ENCODE peak calls at places on chromosomes 5 and 9, in six cellular contexts. Z is brain microvascular endothelial cell, G is heart right ventricle, B is ovary, D is H1, J is BE2C. H is an unnamed sample.

GRCh38 chr5:1504617-1505016 is 19.1 kb downstream of the LPCAT1 start:
- DNase-seq in Z (no peak), G (no peak), B (no peak), D (no peak), J (no peak), H (no peak)

GRCh38 chr5:79935992-79936643 is 54.9 kb downstream of the MTX3 start:
- DNase-seq in Z (no peak), G (no peak), B (peak), D (no peak), J (no peak), H (no peak)

GRCh38 chr5:91311697-91312501 is 71.2 kb downstream of the ARRDC3 start:
- DNase-seq in Z (peak), G (peak), B (peak), D (no peak), J (no peak), H (peak)

GRCh38 chr5:59790399-59791130 is 103.0 kb downstream of the PDE4D start:
- DNase-seq in Z (no peak), G (no peak), B (no peak), D (no peak), J (no peak), H (peak)

GRCh38 chr5:5140051-5141010 is at the start of gene ADAMTS16:
- DNase-seq in Z (no peak), G (no peak), B (peak), D (peak), J (peak), H (no peak)

GRCh38 chr5:54021413-54022155 is 288.8 kb downstream of the ARL15 start:
- DNase-seq in Z (no peak), G (no peak), B (no peak), D (no peak), J (no peak), H (no peak)

GRCh38 chr9:5621327-5621726 is 7.6 kb upstream of the RIC1 start:
- DNase-seq in Z (peak), G (no peak), B (no peak), D (no peak), J (no peak), H (peak)

GRCh38 chr9:121499427-121500164 is at the start of gene GGTA1:
- DNase-seq in Z (peak), G (peak), B (peak), D (peak), J (peak), H (peak)

GRCh38 chr9:125529107-125529506 is 177.9 kb downstream of the MAPKAP1 start:
- DNase-seq in Z (no peak), G (no peak), B (no peak), D (no peak), J (no peak), H (peak)

GRCh38 chr9:137354153-137354844 is 52.2 kb upstream of the NRARP start:
- DNase-seq in Z (no peak), G (no peak), B (no peak), D (no peak), J (no peak), H (no peak)

DNA sequence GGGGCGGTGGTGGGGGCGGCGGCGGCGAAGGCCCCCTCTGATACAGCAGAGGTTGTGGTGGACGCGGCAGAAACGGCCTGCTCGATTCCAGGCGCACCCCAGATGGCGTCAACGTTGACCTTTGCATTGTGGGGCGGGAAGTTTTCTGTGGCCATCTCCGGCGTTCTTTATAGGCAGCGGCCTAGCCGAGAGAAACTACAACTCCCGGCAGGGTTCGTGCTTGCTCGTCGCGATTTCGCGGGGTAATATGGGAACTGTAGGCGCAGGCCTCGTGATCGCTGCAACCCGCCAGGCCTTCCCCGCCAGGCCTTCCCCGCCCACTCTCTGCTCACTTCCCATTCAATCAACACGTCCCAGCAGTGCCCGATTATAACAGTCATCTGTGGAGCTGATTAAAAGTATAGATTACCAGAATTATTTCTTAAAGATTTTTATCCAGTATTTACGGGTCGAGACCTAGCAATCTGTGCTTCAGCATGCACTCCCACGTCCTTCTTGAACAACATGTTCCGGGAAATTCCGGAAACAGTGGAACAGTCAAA is at the start of gene BOD1:
- DNase-seq in Z (peak), G (peak), B (peak), D (peak), J (peak), H (peak)
- H3K4me3 ChIP-seq in Z (peak), G (peak), B (peak), D (peak), J (peak), H (peak)

GRCh38 chr5:177495243-177496060 is 2.0 kb downstream of the PDLIM7 start:
- DNase-seq in Z (peak), G (peak), B (peak), D (peak), J (peak), H (peak)
- H3K4me3 ChIP-seq in Z (peak), G (peak), B (peak), D (peak), J (peak), H (peak)

DNA sequence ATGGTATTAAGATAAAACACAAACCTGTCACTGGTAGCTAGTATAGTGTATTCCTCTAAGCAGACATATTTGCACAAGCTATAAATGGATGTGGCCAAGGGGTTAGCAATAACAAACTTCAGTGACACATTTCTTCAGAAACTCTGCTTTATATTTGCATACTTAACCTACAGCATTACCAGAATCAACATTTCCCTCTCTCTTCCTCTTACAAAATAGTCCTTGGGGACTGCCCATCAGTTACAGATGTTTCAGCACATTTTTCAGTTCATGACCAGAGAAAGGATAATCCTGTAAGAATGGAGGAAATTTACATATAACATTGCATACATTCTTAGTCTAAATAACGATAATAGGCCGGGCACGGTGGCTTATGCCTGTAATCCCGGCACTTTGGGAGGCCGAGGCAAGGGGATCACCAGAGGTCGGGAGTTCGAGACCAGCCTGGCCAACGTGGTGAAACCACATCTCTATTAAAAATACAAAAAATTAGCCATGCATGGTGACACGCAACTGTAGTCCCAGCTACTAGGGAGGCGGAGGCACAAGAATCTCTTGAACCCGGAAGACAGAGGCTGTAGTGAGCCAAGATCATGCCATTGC is 25.3 kb upstream of the SLC1A1 start:
- DNase-seq in Z (no peak), G (no peak), B (no peak), D (no peak), J (no peak), H (no peak)
- H3K4me3 ChIP-seq in Z (no peak), G (no peak), B (no peak), D (no peak), J (no peak), H (no peak)

DNA sequence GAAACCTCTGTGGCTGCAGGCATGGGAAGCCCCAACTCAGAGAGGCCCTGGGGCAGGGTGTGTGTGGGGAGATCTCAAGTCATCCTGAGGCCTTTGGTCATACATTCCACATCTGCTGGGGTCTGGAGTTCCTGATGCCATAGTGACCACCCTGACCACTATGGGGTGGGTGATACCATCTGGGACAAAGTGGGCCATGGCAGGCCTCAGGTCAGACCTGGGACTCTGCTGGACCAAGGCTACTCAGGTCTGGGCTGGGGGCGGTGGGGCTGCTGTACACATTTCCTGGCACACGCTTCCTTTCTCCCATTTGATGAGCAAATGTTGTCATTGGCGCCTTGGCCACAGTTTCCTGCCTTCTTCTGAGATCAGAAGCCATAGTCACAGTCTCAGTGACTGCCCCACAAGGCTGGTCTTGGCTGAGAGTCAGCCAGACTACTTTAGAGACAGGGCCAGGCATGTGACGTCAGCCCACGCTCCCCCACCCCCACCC is 15.1 kb upstream of the ACSL6 start:
- DNase-seq in Z (no peak), G (no peak), B (peak), D (no peak), J (no peak), H (no peak)
- H3K4me3 ChIP-seq in Z (no peak), G (no peak), B (no peak), D (no peak), J (no peak), H (no peak)

DNA sequence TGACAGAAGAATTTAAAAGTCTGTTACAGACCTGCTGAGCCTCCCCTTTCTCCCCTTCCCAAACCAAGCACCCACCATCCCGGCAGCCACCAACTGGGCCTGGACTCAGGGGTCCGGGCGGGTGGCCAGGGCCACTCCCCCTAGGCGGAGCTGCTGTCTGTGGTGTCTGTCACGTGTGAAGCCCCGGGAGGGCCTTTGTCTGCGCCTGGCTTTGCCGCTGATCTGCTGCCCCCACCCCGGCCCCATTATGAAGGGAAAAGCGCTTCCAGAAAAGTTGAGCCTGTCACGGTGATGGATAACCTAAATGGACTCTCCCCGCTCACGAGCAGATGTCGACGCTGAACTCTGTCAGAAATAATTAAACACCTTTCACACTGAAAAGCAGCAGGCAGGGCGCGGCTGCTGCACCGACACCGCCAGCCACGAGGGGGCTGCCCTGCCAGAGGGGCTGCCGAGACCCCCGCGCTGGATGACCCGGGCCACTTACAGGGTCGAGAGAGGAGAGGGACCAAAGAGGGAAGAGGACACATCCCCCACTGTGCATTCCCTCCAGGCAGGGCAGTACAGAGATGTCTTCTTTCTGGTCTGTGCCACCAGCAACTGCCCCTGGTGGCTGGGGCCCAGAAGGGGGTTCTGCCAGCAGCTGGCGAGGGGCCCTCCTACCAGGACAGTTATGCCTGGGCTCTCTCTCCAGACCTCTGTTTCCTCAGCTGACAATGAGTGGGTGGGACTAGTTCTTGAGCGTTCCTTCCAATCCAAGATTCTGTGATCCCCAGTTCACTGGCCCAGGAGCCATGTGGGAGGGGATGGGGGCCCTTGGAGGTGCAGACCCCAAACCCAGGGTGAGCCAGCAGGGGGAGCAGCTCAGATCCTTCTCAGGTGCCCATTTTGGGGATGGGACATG is 36.0 kb upstream of the BARHL1 start:
- DNase-seq in Z (peak), G (peak), B (peak), D (peak), J (peak), H (no peak)
- H3K4me3 ChIP-seq in Z (peak), G (peak), B (no peak), D (peak), J (peak), H (no peak)

GRCh38 chr5:121981254-121981653 is 19.5 kb downstream of the SRFBP1 start:
- DNase-seq in Z (no peak), G (no peak), B (no peak), D (no peak), J (no peak), H (no peak)
- H3K4me3 ChIP-seq in Z (no peak), G (no peak), B (no peak), D (no peak), J (no peak), H (no peak)

H was measured in PC-3.